ENCODE peak calls at places on chromosomes 3 and 15, in six cellular contexts. One of them, this sample, is unnamed.

GRCh38 chr3:21484323-21485154 is 266.5 kb downstream of the ZNF385D start:
- DNase-seq in left ventricle myocardium inferior: peak; percentile 18
- DNase-seq in CD8-positive, alpha-beta T cell: no peak
- DNase-seq in RWPE1: peak; percentile 1
- DNase-seq in CD8-positive, alpha-beta memory T cell: no peak
- DNase-seq in heart left ventricle: peak; percentile 46
- DNase-seq in this sample: no peak

GRCh38 chr3:187368251-187368733 is at the start of gene RTP4:
- DNase-seq in left ventricle myocardium inferior: no peak
- DNase-seq in CD8-positive, alpha-beta T cell: no peak
- DNase-seq in heart left ventricle: no peak
- DNase-seq in RWPE1: peak; percentile 15
- DNase-seq in CD8-positive, alpha-beta memory T cell: no peak
- DNase-seq in this sample: no peak

GRCh38 chr15:29530966-29531365 is 261.3 kb upstream of the NSMCE3 start:
- DNase-seq in RWPE1: no peak
- DNase-seq in left ventricle myocardium inferior: no peak
- DNase-seq in heart left ventricle: no peak
- DNase-seq in CD8-positive, alpha-beta T cell: no peak
- DNase-seq in CD8-positive, alpha-beta memory T cell: no peak
- DNase-seq in this sample: no peak

GRCh38 chr3:160980740-160981139 is 124.4 kb downstream of the B3GALNT1 start:
- DNase-seq in left ventricle myocardium inferior: no peak
- DNase-seq in heart left ventricle: no peak
- DNase-seq in RWPE1: no peak
- DNase-seq in CD8-positive, alpha-beta memory T cell: no peak
- DNase-seq in CD8-positive, alpha-beta T cell: no peak
- DNase-seq in this sample: no peak

GRCh38 chr15:43439268-43439667 is 53.7 kb downstream of the TP53BP1 start:
- DNase-seq in left ventricle myocardium inferior: no peak
- DNase-seq in CD8-positive, alpha-beta T cell: no peak
- DNase-seq in RWPE1: no peak
- DNase-seq in CD8-positive, alpha-beta memory T cell: no peak
- DNase-seq in heart left ventricle: no peak
- DNase-seq in this sample: no peak

GRCh38 chr15:47711654-47712053 is 5.7 kb upstream of the SEMA6D start:
- DNase-seq in left ventricle myocardium inferior: no peak
- DNase-seq in CD8-positive, alpha-beta T cell: no peak
- DNase-seq in heart left ventricle: no peak
- DNase-seq in CD8-positive, alpha-beta memory T cell: no peak
- DNase-seq in RWPE1: no peak
- DNase-seq in this sample: no peak

GRCh38 chr3:131796558-131796957 is 238.3 kb downstream of the CPNE4 start:
- DNase-seq in CD8-positive, alpha-beta memory T cell: no peak
- DNase-seq in heart left ventricle: no peak
- DNase-seq in CD8-positive, alpha-beta T cell: no peak
- DNase-seq in RWPE1: no peak
- DNase-seq in left ventricle myocardium inferior: no peak
- DNase-seq in this sample: peak; percentile 15

GRCh38 chr3:126555795-126556636 is 2.7 kb downstream of the C3orf22 start:
- DNase-seq in RWPE1: no peak
- DNase-seq in CD8-positive, alpha-beta T cell: no peak
- DNase-seq in heart left ventricle: peak; percentile 25
- DNase-seq in CD8-positive, alpha-beta memory T cell: no peak
- DNase-seq in left ventricle myocardium inferior: no peak
- DNase-seq in this sample: no peak

GRCh38 chr3:142863010-142863787 is 25.7 kb downstream of the PCOLCE2 start:
- DNase-seq in CD8-positive, alpha-beta memory T cell: no peak
- DNase-seq in CD8-positive, alpha-beta T cell: no peak
- DNase-seq in heart left ventricle: no peak
- DNase-seq in RWPE1: peak; percentile 62
- DNase-seq in left ventricle myocardium inferior: no peak
- DNase-seq in this sample: no peak

GRCh38 chr15:81558056-81558455 is 184.0 kb upstream of the TMC3 start:
- DNase-seq in RWPE1: no peak
- DNase-seq in heart left ventricle: no peak
- DNase-seq in CD8-positive, alpha-beta memory T cell: no peak
- DNase-seq in CD8-positive, alpha-beta T cell: no peak
- DNase-seq in left ventricle myocardium inferior: no peak
- DNase-seq in this sample: no peak

GRCh38 chr3:76500746-76501275 is 539.1 kb upstream of the ROBO2 start:
- DNase-seq in heart left ventricle: no peak
- DNase-seq in CD8-positive, alpha-beta T cell: no peak
- DNase-seq in left ventricle myocardium inferior: no peak
- DNase-seq in CD8-positive, alpha-beta memory T cell: no peak
- DNase-seq in RWPE1: peak; percentile 3
- DNase-seq in this sample: no peak

GRCh38 chr3:126848991-126849390 is 133.9 kb upstream of the PLXNA1 start:
- DNase-seq in CD8-positive, alpha-beta T cell: no peak
- DNase-seq in RWPE1: no peak
- DNase-seq in heart left ventricle: no peak
- DNase-seq in left ventricle myocardium inferior: no peak
- DNase-seq in CD8-positive, alpha-beta memory T cell: no peak
- DNase-seq in this sample: no peak

GRCh38 chr3:124969190-124969589 is 34.6 kb upstream of the MUC13 start:
- DNase-seq in RWPE1: no peak
- DNase-seq in left ventricle myocardium inferior: no peak
- DNase-seq in heart left ventricle: no peak
- DNase-seq in CD8-positive, alpha-beta T cell: no peak
- DNase-seq in CD8-positive, alpha-beta memory T cell: no peak
- DNase-seq in this sample: no peak

GRCh38 chr3:25448750-25449684 is 21.0 kb downstream of the RARB start:
- DNase-seq in RWPE1: no peak
- DNase-seq in CD8-positive, alpha-beta T cell: no peak
- DNase-seq in left ventricle myocardium inferior: peak; percentile 92
- DNase-seq in CD8-positive, alpha-beta memory T cell: no peak
- DNase-seq in heart left ventricle: peak; percentile 94
- DNase-seq in this sample: no peak

GRCh38 chr3:146969356-146969755 is 364.2 kb upstream of the PLSCR5 start:
- DNase-seq in heart left ventricle: no peak
- DNase-seq in CD8-positive, alpha-beta memory T cell: no peak
- DNase-seq in CD8-positive, alpha-beta T cell: no peak
- DNase-seq in RWPE1: no peak
- DNase-seq in left ventricle myocardium inferior: no peak
- DNase-seq in this sample: no peak

GRCh38 chr3:161104561-161105551 is at the start of gene B3GALNT1:
- DNase-seq in heart left ventricle: peak; percentile 78
- DNase-seq in left ventricle myocardium inferior: peak; percentile 61
- DNase-seq in CD8-positive, alpha-beta T cell: peak; percentile 7
- DNase-seq in CD8-positive, alpha-beta memory T cell: no peak
- DNase-seq in RWPE1: peak; percentile 33
- DNase-seq in this sample: peak; percentile 10

GRCh38 chr15:83734487-83734886 is 80.6 kb downstream of the ADAMTSL3 start:
- DNase-seq in left ventricle myocardium inferior: no peak
- DNase-seq in RWPE1: peak; percentile 79
- DNase-seq in CD8-positive, alpha-beta T cell: no peak
- DNase-seq in CD8-positive, alpha-beta memory T cell: no peak
- DNase-seq in heart left ventricle: no peak
- DNase-seq in this sample: no peak

GRCh38 chr15:93223803-93224202 is 134.8 kb upstream of the RGMA start:
- DNase-seq in heart left ventricle: no peak
- DNase-seq in RWPE1: no peak
- DNase-seq in CD8-positive, alpha-beta memory T cell: no peak
- DNase-seq in CD8-positive, alpha-beta T cell: no peak
- DNase-seq in left ventricle myocardium inferior: no peak
- DNase-seq in this sample: no peak

GRCh38 chr3:133371181-133371580 is 28.7 kb upstream of the BFSP2 start:
- DNase-seq in CD8-positive, alpha-beta memory T cell: no peak
- DNase-seq in left ventricle myocardium inferior: no peak
- DNase-seq in RWPE1: no peak
- DNase-seq in CD8-positive, alpha-beta T cell: no peak
- DNase-seq in heart left ventricle: no peak
- DNase-seq in this sample: no peak

GRCh38 chr15:89383635-89384604 is 49.3 kb upstream of the POLG start:
- DNase-seq in CD8-positive, alpha-beta T cell: no peak
- DNase-seq in CD8-positive, alpha-beta memory T cell: no peak
- DNase-seq in left ventricle myocardium inferior: peak; percentile 60
- DNase-seq in heart left ventricle: no peak
- DNase-seq in RWPE1: no peak
- DNase-seq in this sample: peak; percentile 53

GRCh38 chr3:124924741-124925140 is 9.8 kb downstream of the MUC13 start:
- DNase-seq in heart left ventricle: no peak
- DNase-seq in left ventricle myocardium inferior: no peak
- DNase-seq in CD8-positive, alpha-beta T cell: no peak
- DNase-seq in CD8-positive, alpha-beta memory T cell: no peak
- DNase-seq in RWPE1: no peak
- DNase-seq in this sample: no peak

GRCh38 chr15:92277776-92278175 is 115.9 kb upstream of the ST8SIA2 start:
- DNase-seq in left ventricle myocardium inferior: no peak
- DNase-seq in CD8-positive, alpha-beta memory T cell: no peak
- DNase-seq in heart left ventricle: no peak
- DNase-seq in RWPE1: peak; percentile 33
- DNase-seq in CD8-positive, alpha-beta T cell: no peak
- DNase-seq in this sample: no peak

GRCh38 chr15:90955911-90956310 is 1.2 kb downstream of the RCCD1 start:
- DNase-seq in heart left ventricle: no peak
- DNase-seq in CD8-positive, alpha-beta T cell: no peak
- DNase-seq in left ventricle myocardium inferior: no peak
- DNase-seq in RWPE1: peak; percentile 35
- DNase-seq in CD8-positive, alpha-beta memory T cell: no peak
- DNase-seq in this sample: no peak

GRCh38 chr3:66606868-66607267 is 106.0 kb upstream of the LRIG1 start:
- DNase-seq in CD8-positive, alpha-beta memory T cell: no peak
- DNase-seq in CD8-positive, alpha-beta T cell: no peak
- DNase-seq in RWPE1: no peak
- DNase-seq in left ventricle myocardium inferior: no peak
- DNase-seq in heart left ventricle: no peak
- DNase-seq in this sample: no peak

GRCh38 chr3:186239321-186239720 is 122.7 kb downstream of the DGKG start:
- DNase-seq in left ventricle myocardium inferior: no peak
- DNase-seq in CD8-positive, alpha-beta memory T cell: no peak
- DNase-seq in RWPE1: no peak
- DNase-seq in heart left ventricle: no peak
- DNase-seq in CD8-positive, alpha-beta T cell: no peak
- DNase-seq in this sample: no peak

GRCh38 chr15:56568466-56569167 is 103.7 kb upstream of the MNS1 start:
- DNase-seq in left ventricle myocardium inferior: no peak
- DNase-seq in CD8-positive, alpha-beta memory T cell: no peak
- DNase-seq in CD8-positive, alpha-beta T cell: no peak
- DNase-seq in RWPE1: no peak
- DNase-seq in heart left ventricle: no peak
- DNase-seq in this sample: no peak

GRCh38 chr15:53787349-53787748 is 27.9 kb upstream of the WDR72 start:
- DNase-seq in CD8-positive, alpha-beta T cell: no peak
- DNase-seq in heart left ventricle: no peak
- DNase-seq in CD8-positive, alpha-beta memory T cell: no peak
- DNase-seq in left ventricle myocardium inferior: no peak
- DNase-seq in RWPE1: no peak
- DNase-seq in this sample: no peak

DNA sequence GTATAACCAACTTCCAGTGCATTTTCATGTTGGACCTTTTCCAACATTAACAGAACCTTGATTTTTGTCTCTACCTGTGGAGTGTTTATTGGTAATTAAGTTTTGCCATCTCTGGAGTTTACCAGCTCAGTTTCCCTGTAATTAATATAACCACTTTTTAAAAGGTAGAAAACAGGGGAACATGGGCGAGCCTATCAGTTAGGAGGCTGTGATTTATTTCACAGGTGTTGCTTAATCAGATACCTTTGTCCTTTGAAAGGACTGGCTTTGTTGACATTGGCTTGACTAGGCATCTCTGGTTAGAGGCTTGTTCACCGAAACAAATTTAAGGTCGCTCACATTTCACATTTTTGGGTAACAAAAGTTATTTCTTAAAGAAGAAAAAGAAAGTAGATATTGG is 622 bp downstream of the NAALADL2 start:
- DNase-seq in left ventricle myocardium inferior: no peak
- DNase-seq in CD8-positive, alpha-beta T cell: no peak
- DNase-seq in heart left ventricle: no peak
- DNase-seq in CD8-positive, alpha-beta memory T cell: no peak
- DNase-seq in RWPE1: no peak
- DNase-seq in this sample: no peak
- H3K27ac ChIP-seq in left ventricle myocardium inferior: no peak overlapping the region
- H3K27ac ChIP-seq in CD8-positive, alpha-beta T cell: no peak overlapping the region
- H3K27ac ChIP-seq in heart left ventricle: no peak overlapping the region
- H3K27ac ChIP-seq in CD8-positive, alpha-beta memory T cell: no peak overlapping the region
- H3K27ac ChIP-seq in RWPE1: no peak overlapping the region
- H3K27ac ChIP-seq in this sample: no peak overlapping the region

GRCh38 chr15:68593826-68594532 is 15.2 kb downstream of the CORO2B start:
- DNase-seq in CD8-positive, alpha-beta T cell: no peak
- DNase-seq in heart left ventricle: no peak
- DNase-seq in RWPE1: no peak
- DNase-seq in left ventricle myocardium inferior: no peak
- DNase-seq in CD8-positive, alpha-beta memory T cell: no peak
- DNase-seq in this sample: no peak

GRCh38 chr15:68593341-68593740 is 14.5 kb downstream of the CORO2B start:
- DNase-seq in CD8-positive, alpha-beta T cell: no peak
- DNase-seq in heart left ventricle: no peak
- DNase-seq in CD8-positive, alpha-beta memory T cell: no peak
- DNase-seq in left ventricle myocardium inferior: no peak
- DNase-seq in RWPE1: no peak
- DNase-seq in this sample: no peak

GRCh38 chr15:68595260-68595564 is 16.4 kb downstream of the CORO2B start:
- DNase-seq in heart left ventricle: no peak
- DNase-seq in CD8-positive, alpha-beta memory T cell: no peak
- DNase-seq in left ventricle myocardium inferior: no peak
- DNase-seq in CD8-positive, alpha-beta T cell: no peak
- DNase-seq in RWPE1: no peak
- DNase-seq in this sample: no peak

GRCh38 chr15:68595761-68596160 is 17.0 kb downstream of the CORO2B start:
- DNase-seq in CD8-positive, alpha-beta T cell: no peak
- DNase-seq in CD8-positive, alpha-beta memory T cell: no peak
- DNase-seq in RWPE1: no peak
- DNase-seq in left ventricle myocardium inferior: peak; percentile 12
- DNase-seq in heart left ventricle: no peak
- DNase-seq in this sample: no peak

GRCh38 chr15:68594533-68595259 is 15.9 kb downstream of the CORO2B start:
- DNase-seq in CD8-positive, alpha-beta memory T cell: no peak
- DNase-seq in CD8-positive, alpha-beta T cell: no peak
- DNase-seq in RWPE1: no peak
- DNase-seq in left ventricle myocardium inferior: no peak
- DNase-seq in heart left ventricle: no peak
- DNase-seq in this sample: no peak
- H3K27ac ChIP-seq in CD8-positive, alpha-beta memory T cell: no peak overlapping the region
- H3K27ac ChIP-seq in CD8-positive, alpha-beta T cell: no peak overlapping the region
- H3K27ac ChIP-seq in RWPE1: no peak overlapping the region
- H3K27ac ChIP-seq in left ventricle myocardium inferior: peak overlapping the region; percentile 74
- H3K27ac ChIP-seq in heart left ventricle: peak overlapping the region; percentile 8
- H3K27ac ChIP-seq in this sample: peak overlapping the region; percentile 6

DNA sequence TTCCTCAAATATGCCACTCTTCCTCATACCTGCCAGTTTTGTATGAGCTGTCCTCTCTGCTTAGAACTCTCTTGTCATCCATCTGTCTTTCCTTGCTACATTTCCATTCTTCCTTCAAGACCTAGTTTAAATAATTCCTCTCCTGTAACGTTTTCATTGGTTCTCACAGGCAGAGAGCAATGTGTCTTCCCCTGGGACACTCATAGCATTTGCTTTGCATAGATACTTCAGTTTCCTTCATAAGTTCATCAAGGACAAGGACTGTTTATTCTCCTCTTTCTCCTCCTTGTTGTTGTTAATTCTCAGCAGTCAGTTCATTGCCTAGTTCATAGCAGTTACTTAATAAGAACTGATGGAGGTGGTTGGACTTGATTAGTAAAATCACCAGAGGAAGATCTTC is 10.6 kb downstream of the NR2C2 start:
- DNase-seq in left ventricle myocardium inferior: no peak
- DNase-seq in CD8-positive, alpha-beta T cell: no peak
- DNase-seq in CD8-positive, alpha-beta memory T cell: no peak
- DNase-seq in RWPE1: no peak
- DNase-seq in heart left ventricle: no peak
- DNase-seq in this sample: no peak
- H3K27ac ChIP-seq in left ventricle myocardium inferior: no peak overlapping the region
- H3K27ac ChIP-seq in CD8-positive, alpha-beta T cell: no peak overlapping the region
- H3K27ac ChIP-seq in CD8-positive, alpha-beta memory T cell: no peak overlapping the region
- H3K27ac ChIP-seq in RWPE1: no peak overlapping the region
- H3K27ac ChIP-seq in heart left ventricle: no peak overlapping the region
- H3K27ac ChIP-seq in this sample: no peak overlapping the region

GRCh38 chr3:41221278-41221677 is 22.0 kb downstream of the CTNNB1 start:
- DNase-seq in RWPE1: no peak
- DNase-seq in left ventricle myocardium inferior: no peak
- DNase-seq in CD8-positive, alpha-beta T cell: no peak
- DNase-seq in heart left ventricle: no peak
- DNase-seq in CD8-positive, alpha-beta memory T cell: no peak
- DNase-seq in this sample: no peak
- H3K27ac ChIP-seq in RWPE1: no peak overlapping the region
- H3K27ac ChIP-seq in left ventricle myocardium inferior: no peak overlapping the region
- H3K27ac ChIP-seq in CD8-positive, alpha-beta T cell: no peak overlapping the region
- H3K27ac ChIP-seq in heart left ventricle: no peak overlapping the region
- H3K27ac ChIP-seq in CD8-positive, alpha-beta memory T cell: no peak overlapping the region
- H3K27ac ChIP-seq in this sample: no peak overlapping the region

This sample was measured in caudate nucleus.